ENCODE peak calls at places on chromosomes 1 and 21, in five cellular contexts. R is suprapubic skin, A is sigmoid colon, J is esophagus muscularis mucosa, U is transverse colon. T is an unnamed sample.

GRCh38 chr1:160954158-160955104 is at the start of gene ITLN2:
- DNase-seq in R (no peak), A (no peak), J (no peak), U (peak; percentile 62), T (peak; percentile 31)

GRCh38 chr1:16440150-16440479 is 409 bp upstream of the NECAP2 start:
- DNase-seq in R (no peak), A (no peak), J (no peak), U (no peak), T (no peak)

GRCh38 chr1:27044613-27045091 is 32.0 kb upstream of the TENT5B start:
- DNase-seq in R (peak; percentile 92), A (peak; percentile 93), J (peak; percentile 96), U (peak; percentile 91), T (no peak)

GRCh38 chr1:194102607-194103006 is 916.2 kb upstream of the B3GALT2 start:
- DNase-seq in R (no peak), A (no peak), J (no peak), U (no peak), T (no peak)

GRCh38 chr1:64848812-64849211 is 103.9 kb downstream of the RAVER2 start:
- DNase-seq in R (no peak), A (no peak), J (no peak), U (no peak), T (no peak)

GRCh38 chr1:228216371-228217320 is 8.8 kb downstream of the OBSCN start:
- DNase-seq in R (peak; percentile 77), A (no peak), J (no peak), U (no peak), T (no peak)

GRCh38 chr1:158117854-158118691 is 62.6 kb upstream of the CD1D start:
- DNase-seq in R (no peak), A (peak; percentile 79), J (no peak), U (peak; percentile 49), T (peak; percentile 45)

GRCh38 chr1:16048573-16049189 is 5.1 kb downstream of the CLCNKB start:
- DNase-seq in R (no peak), A (peak; percentile 76), J (no peak), U (peak; percentile 44), T (peak; percentile 73)

GRCh38 chr1:24294757-24295371 is 24.3 kb upstream of the GRHL3 start:
- DNase-seq in R (peak; percentile 92), A (peak; percentile 93), J (no peak), U (peak; percentile 61), T (peak; percentile 36)

GRCh38 chr21:44354001-44354405 is 582 bp downstream of the TRPM2 start:
- DNase-seq in R (no peak), A (no peak), J (no peak), U (no peak), T (peak; percentile 37)

GRCh38 chr1:231971397-231972233 is 345.0 kb downstream of the DISC1 start:
- DNase-seq in R (no peak), A (no peak), J (no peak), U (no peak), T (no peak)

GRCh38 chr1:33032126-33032869 is 4.4 kb downstream of the AK2 start:
- DNase-seq in R (no peak), A (no peak), J (no peak), U (no peak), T (no peak)

GRCh38 chr21:42212261-42212660 is 6.7 kb upstream of the ABCG1 start:
- DNase-seq in R (peak; percentile 11), A (no peak), J (no peak), U (no peak), T (no peak)

GRCh38 chr1:72229893-72230292 is 52.4 kb downstream of the NEGR1 start:
- DNase-seq in R (no peak), A (no peak), J (no peak), U (no peak), T (no peak)

GRCh38 chr1:181095763-181096184 is 7.3 kb downstream of the IER5 start:
- DNase-seq in R (no peak), A (no peak), J (no peak), U (no peak), T (no peak)

GRCh38 chr1:88698140-88698539 is 14.1 kb downstream of the PKN2 start:
- DNase-seq in R (no peak), A (no peak), J (no peak), U (no peak), T (no peak)

GRCh38 chr1:54376085-54377039 is 29.8 kb downstream of the SSBP3 start:
- DNase-seq in R (no peak), A (no peak), J (no peak), U (peak; percentile 71), T (no peak)

GRCh38 chr1:202811296-202812175 is 782 bp downstream of the PCAT6 start:
- DNase-seq in R (no peak), A (peak; percentile 74), J (no peak), U (peak; percentile 44), T (peak; percentile 85)

GRCh38 chr1:82177190-82177589 is 376.5 kb downstream of the ADGRL2 start:
- DNase-seq in R (no peak), A (no peak), J (no peak), U (no peak), T (no peak)

GRCh38 chr21:30329203-30329868 is 8.2 kb downstream of the KRTAP27-1 start:
- DNase-seq in R (no peak), A (no peak), J (no peak), U (no peak), T (no peak)

GRCh38 chr1:53069663-53070327 is 7.8 kb downstream of the PODN start:
- DNase-seq in R (peak; percentile 72), A (peak; percentile 61), J (no peak), U (no peak), T (peak; percentile 20)

GRCh38 chr1:83626603-83627002 is 372.3 kb downstream of the TTLL7 start:
- DNase-seq in R (no peak), A (no peak), J (no peak), U (no peak), T (no peak)

GRCh38 chr1:172322219-172323061 is 98.0 kb upstream of the C1orf105 start:
- DNase-seq in R (no peak), A (peak; percentile 73), J (no peak), U (no peak), T (no peak)

GRCh38 chr1:98086796-98087195 is 166.0 kb upstream of the DPYD start:
- DNase-seq in R (no peak), A (no peak), J (no peak), U (no peak), T (no peak)

GRCh38 chr21:39934895-39935294 is 67.7 kb downstream of the PCP4 start:
- DNase-seq in R (no peak), A (no peak), J (no peak), U (no peak), T (no peak)

GRCh38 chr1:169094897-169095569 is 11.5 kb upstream of the ATP1B1 start:
- DNase-seq in R (no peak), A (no peak), J (peak; percentile 75), U (peak; percentile 27), T (no peak)

GRCh38 chr1:215111916-215112315 is 29.4 kb downstream of the KCNK2 start:
- DNase-seq in R (no peak), A (no peak), J (no peak), U (no peak), T (no peak)

GRCh38 chr1:208868554-208868953 is 624.4 kb upstream of the PLXNA2 start:
- DNase-seq in R (no peak), A (no peak), J (no peak), U (no peak), T (no peak)

GRCh38 chr1:184792450-184792969 is 37.9 kb upstream of the EDEM3 start:
- DNase-seq in R (no peak), A (peak; percentile 94), J (peak; percentile 94), U (peak; percentile 74), T (no peak)
- TF ChIP-seq EP300 in R (no peak), A (peak; percentile 29), J (no peak), U (no peak), T (no peak)

DNA sequence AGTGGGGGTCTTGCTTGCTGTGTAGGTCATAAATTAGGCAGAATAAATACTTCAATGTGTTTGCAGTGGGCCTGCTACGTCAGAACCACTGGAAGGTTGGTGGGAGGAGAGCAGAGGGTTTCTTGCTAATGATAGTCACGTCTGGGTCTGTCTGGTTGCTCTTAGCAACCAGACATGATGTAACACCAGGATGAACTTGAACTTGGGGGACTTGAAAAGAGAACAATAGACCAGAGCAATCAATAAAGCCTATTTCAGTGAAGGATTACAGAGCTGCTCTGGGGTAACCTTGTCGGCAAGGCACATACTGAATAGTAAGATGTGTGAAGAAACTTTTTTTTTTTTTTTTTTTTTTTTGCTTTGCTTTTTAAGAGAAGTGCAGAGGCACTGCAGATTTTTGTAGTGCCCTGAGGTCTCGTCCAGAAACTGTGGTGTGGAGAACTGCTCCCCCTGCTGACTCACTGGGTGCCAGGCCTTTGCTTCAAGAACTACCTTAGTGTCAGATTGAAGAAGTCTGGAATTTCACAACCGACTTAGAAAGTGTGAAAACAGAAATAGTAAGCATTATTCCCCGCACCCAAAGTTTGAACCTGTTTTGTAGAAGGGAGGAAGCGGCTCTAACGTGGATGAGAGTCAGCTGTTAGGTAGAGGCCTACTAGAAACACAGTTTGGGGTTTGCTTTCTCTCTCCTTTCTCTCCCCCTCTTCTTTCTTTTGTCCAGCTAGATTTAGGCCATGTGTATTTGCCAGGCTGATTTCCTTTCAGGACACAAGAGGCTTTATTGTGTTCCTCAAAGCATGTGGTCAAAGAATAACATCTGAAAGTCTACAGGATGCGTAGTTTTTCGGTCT is 271.6 kb downstream of the TM2D1 start:
- DNase-seq in R (peak; percentile 95), A (peak; percentile 97), J (peak; percentile 97), U (peak; percentile 85), T (no peak)
- H3K27ac ChIP-seq in R (peak overlapping the region; percentile 66), A (peak overlapping the region; percentile 80), J (peak overlapping the region; percentile 70), U (peak overlapping the region; percentile 82), T (peak overlapping the region; percentile 57)

GRCh38 chr1:240646861-240647260 is 34.9 kb upstream of the GREM2 start:
- DNase-seq in R (no peak), A (no peak), J (no peak), U (no peak), T (no peak)

GRCh38 chr1:240653030-240653429 is 41.1 kb upstream of the GREM2 start:
- DNase-seq in R (no peak), A (no peak), J (no peak), U (no peak), T (no peak)

GRCh38 chr1:240649733-240650700 is 38.1 kb upstream of the GREM2 start:
- DNase-seq in R (no peak), A (no peak), J (no peak), U (no peak), T (no peak)

GRCh38 chr1:240650877-240651276 is 38.9 kb upstream of the GREM2 start:
- DNase-seq in R (no peak), A (no peak), J (no peak), U (no peak), T (no peak)

GRCh38 chr1:240652554-240652953 is 40.6 kb upstream of the GREM2 start:
- DNase-seq in R (no peak), A (no peak), J (no peak), U (no peak), T (no peak)
- H3K4me3 ChIP-seq in R (no peak overlapping the region), A (no peak overlapping the region), J (no peak overlapping the region), U (no peak overlapping the region), T (no peak overlapping the region)

DNA sequence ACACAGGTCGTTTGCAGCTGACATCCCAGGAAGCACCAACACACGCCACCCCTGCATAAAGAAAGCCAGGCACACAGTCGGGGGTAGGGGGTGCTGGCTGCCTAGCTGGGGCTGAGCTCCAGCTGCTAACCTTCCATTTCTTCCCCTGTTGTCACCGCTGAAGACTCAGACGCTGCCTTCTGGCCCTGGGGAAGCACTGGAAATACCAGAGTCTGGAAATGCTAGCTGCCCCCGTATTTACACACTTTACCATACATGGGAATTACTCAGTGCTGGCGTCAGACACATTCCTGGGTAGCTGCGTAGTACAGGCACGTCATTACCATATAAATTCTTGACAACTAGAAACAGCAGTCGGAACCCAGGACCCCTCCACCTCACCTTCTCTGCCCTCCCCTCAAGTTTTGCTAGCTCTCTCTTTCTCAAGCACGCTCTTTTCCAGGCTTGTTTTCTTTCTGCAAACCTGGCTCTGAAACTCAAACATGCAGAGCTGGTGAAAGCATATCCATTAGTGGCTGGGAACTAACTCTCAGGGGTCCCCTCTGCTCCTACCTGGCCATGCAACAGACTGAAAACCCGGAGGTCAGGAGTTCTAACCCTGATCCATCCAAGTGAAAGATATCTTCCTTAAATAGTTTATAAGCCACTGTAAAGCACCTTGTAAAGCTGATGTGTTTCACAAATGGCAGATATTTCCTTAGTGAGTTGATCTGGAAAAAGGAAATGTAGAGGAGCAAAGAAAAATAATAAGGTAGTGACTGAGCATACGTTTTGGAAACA is 3.3 kb downstream of the CSRP1 start:
- DNase-seq in R (no peak), A (peak; percentile 94), J (no peak), U (peak; percentile 47), T (peak; percentile 62)
- TF ChIP-seq EP300 in R (peak; percentile 87), A (peak; percentile 99), J (peak; percentile 97), U (peak; percentile 96), T (peak; percentile 27)